ENCODE peak calls at places on chromosomes 16 and 17, in six cellular contexts. V, C, Z, Y, D and B are unnamed samples.

GRCh38 chr16:21937387-21937829 is 15.8 kb upstream of the UQCRC2 start:
- DNase-seq in V (no peak), C (no peak), Z (no peak), Y (no peak), D (no peak), B (no peak)

GRCh38 chr16:7209598-7209997 is 123.0 kb upstream of the RBFOX1 start:
- DNase-seq in V (no peak), C (no peak), Z (no peak), Y (no peak), D (no peak), B (no peak)

GRCh38 chr17:76034433-76035185 is 7.5 kb upstream of the EVPL start:
- DNase-seq in V (no peak), C (no peak), Z (no peak), Y (no peak), D (no peak), B (no peak)

GRCh38 chr16:53369921-53370320 is 64.3 kb upstream of the RBL2 start:
- DNase-seq in V (peak; percentile 22), C (no peak), Z (no peak), Y (no peak), D (no peak), B (no peak)

GRCh38 chr16:66857437-66857836 is 13.2 kb downstream of the CA7 start:
- DNase-seq in V (no peak), C (no peak), Z (no peak), Y (no peak), D (no peak), B (no peak)

GRCh38 chr16:55052335-55053070 is 121.8 kb downstream of the IRX5 start:
- DNase-seq in V (no peak), C (no peak), Z (no peak), Y (no peak), D (no peak), B (no peak)

GRCh38 chr17:76492989-76493501 is 8.2 kb downstream of the RHBDF2 start:
- DNase-seq in V (peak; percentile 93), C (no peak), Z (peak; percentile 81), Y (peak; percentile 79), D (peak; percentile 67), B (peak; percentile 44)

GRCh38 chr17:1260762-1261161 is 9.5 kb upstream of the BHLHA9 start:
- DNase-seq in V (no peak), C (no peak), Z (no peak), Y (no peak), D (no peak), B (no peak)

GRCh38 chr17:76956846-76957540 is 88.8 kb downstream of the MGAT5B start:
- DNase-seq in V (no peak), C (no peak), Z (no peak), Y (no peak), D (no peak), B (no peak)

GRCh38 chr17:50210249-50211225 is 9.1 kb upstream of the COL1A1 start:
- DNase-seq in V (peak; percentile 99), C (peak; percentile 70), Z (no peak), Y (no peak), D (no peak), B (no peak)

GRCh38 chr16:70432800-70433455 is 6.0 kb downstream of the ST3GAL2 start:
- DNase-seq in V (no peak), C (no peak), Z (no peak), Y (no peak), D (no peak), B (no peak)

GRCh38 chr16:24288516-24288915 is 32.4 kb downstream of the CACNG3 start:
- DNase-seq in V (no peak), C (no peak), Z (no peak), Y (no peak), D (no peak), B (no peak)

GRCh38 chr16:84484579-84485254 is 19.7 kb downstream of the MEAK7 start:
- DNase-seq in V (peak; percentile 74), C (peak; percentile 80), Z (peak; percentile 8), Y (no peak), D (no peak), B (no peak)

GRCh38 chr17:82769041-82769440 is 17.2 kb downstream of the TBCD start:
- DNase-seq in V (no peak), C (no peak), Z (no peak), Y (no peak), D (no peak), B (no peak)

GRCh38 chr16:85573045-85573695 is 40.0 kb upstream of the GSE1 start:
- DNase-seq in V (no peak), C (no peak), Z (no peak), Y (no peak), D (no peak), B (no peak)

GRCh38 chr16:55250641-55251550 is 73.1 kb upstream of the IRX6 start:
- DNase-seq in V (no peak), C (no peak), Z (no peak), Y (no peak), D (no peak), B (no peak)

GRCh38 chr16:50252874-50253510 is 13.4 kb upstream of the ADCY7 start:
- DNase-seq in V (no peak), C (no peak), Z (no peak), Y (no peak), D (no peak), B (no peak)

GRCh38 chr16:75043175-75043937 is 44.5 kb downstream of the ZNRF1 start:
- DNase-seq in V (no peak), C (peak; percentile 62), Z (no peak), Y (peak; percentile 60), D (no peak), B (no peak)

GRCh38 chr17:76138234-76138895 is 2.7 kb downstream of the FOXJ1 start:
- DNase-seq in V (no peak), C (no peak), Z (no peak), Y (no peak), D (no peak), B (no peak)

GRCh38 chr17:47204722-47205418 is 4.3 kb upstream of the MYL4 start:
- DNase-seq in V (peak; percentile 47), C (no peak), Z (peak; percentile 77), Y (no peak), D (peak; percentile 17), B (no peak)

GRCh38 chr16:4465977-4466779 is 8.2 kb downstream of the NMRAL1 start:
- DNase-seq in V (no peak), C (no peak), Z (no peak), Y (no peak), D (peak; percentile 30), B (no peak)

GRCh38 chr16:84724619-84725307 is 25.0 kb downstream of the USP10 start:
- DNase-seq in V (peak; percentile 44), C (no peak), Z (no peak), Y (no peak), D (no peak), B (no peak)

GRCh38 chr17:80999224-81000088 is 7.8 kb downstream of the CHMP6 start:
- DNase-seq in V (no peak), C (no peak), Z (no peak), Y (no peak), D (no peak), B (no peak)

GRCh38 chr17:51044964-51045363 is 75.7 kb downstream of the SPAG9 start:
- DNase-seq in V (no peak), C (peak; percentile 71), Z (no peak), Y (no peak), D (no peak), B (no peak)

GRCh38 chr17:75087558-75088453 is at the start of gene SLC16A5:
- DNase-seq in V (peak; percentile 55), C (peak; percentile 84), Z (no peak), Y (peak; percentile 75), D (peak; percentile 42), B (peak; percentile 81)

GRCh38 chr16:50802000-50802399 is 60.1 kb downstream of the CYLD start:
- DNase-seq in V (peak; percentile 81), C (no peak), Z (no peak), Y (no peak), D (no peak), B (no peak)

GRCh38 chr16:30953511-30954124 is 3.9 kb upstream of the SETD1A start:
- DNase-seq in V (peak; percentile 71), C (peak; percentile 92), Z (peak; percentile 65), Y (peak; percentile 64), D (peak; percentile 72), B (peak; percentile 75)

GRCh38 chr17:37373530-37374159 is 2.1 kb upstream of the C17orf78 start:
- DNase-seq in V (peak; percentile 87), C (peak; percentile 91), Z (peak; percentile 86), Y (peak; percentile 72), D (peak; percentile 64), B (peak; percentile 80)

GRCh38 chr17:31743767-31744166 is 115.3 kb downstream of the COPRS start:
- DNase-seq in V (peak; percentile 28), C (no peak), Z (no peak), Y (peak; percentile 36), D (no peak), B (peak; percentile 6)

GRCh38 chr16:1917056-1917664 is 1.1 kb downstream of the HS3ST6 start:
- DNase-seq in V (no peak), C (no peak), Z (no peak), Y (no peak), D (no peak), B (no peak)

GRCh38 chr16:85389679-85390470 is 223.2 kb upstream of the GSE1 start:
- DNase-seq in V (no peak), C (no peak), Z (no peak), Y (no peak), D (no peak), B (peak; percentile 3)

GRCh38 chr16:67396775-67397450 is 3.6 kb upstream of the TPPP3 start:
- DNase-seq in V (no peak), C (no peak), Z (no peak), Y (no peak), D (no peak), B (no peak)

GRCh38 chr17:46865100-46865499 is 13.7 kb downstream of the WNT9B start:
- DNase-seq in V (peak; percentile 38), C (no peak), Z (no peak), Y (peak; percentile 17), D (no peak), B (peak; percentile 79)

GRCh38 chr17:43839670-43840101 is 6.7 kb upstream of the MPP3 start:
- DNase-seq in V (no peak), C (peak; percentile 98), Z (no peak), Y (no peak), D (no peak), B (no peak)

GRCh38 chr17:19728114-19728495 is 11.7 kb upstream of the SLC47A2 start:
- DNase-seq in V (peak; percentile 63), C (peak; percentile 79), Z (no peak), Y (no peak), D (no peak), B (no peak)

GRCh38 chr17:18920911-18921441 is 31.0 kb upstream of the SLC5A10 start:
- DNase-seq in V (peak; percentile 24), C (no peak), Z (peak; percentile 60), Y (no peak), D (no peak), B (no peak)

GRCh38 chr16:88978608-88979346 is 1.8 kb upstream of the CBFA2T3 start:
- DNase-seq in V (no peak), C (no peak), Z (peak; percentile 50), Y (peak; percentile 91), D (no peak), B (peak; percentile 86)